ENCODE peak calls at places on chromosome 1, in four cellular contexts. One of them, this sample, is unnamed.

GRCh38 chr1:180382326-180383115 is 119.9 kb downstream of the ACBD6 start:
- DNase-seq in mesenchymal stem cell: no peak
- DNase-seq in K562: no peak
- DNase-seq in CD8-positive, alpha-beta memory T cell: no peak
- DNase-seq in this sample: no peak

GRCh38 chr1:221963742-221964141 is 221.9 kb upstream of the DUSP10 start:
- DNase-seq in K562: no peak
- DNase-seq in mesenchymal stem cell: no peak
- DNase-seq in CD8-positive, alpha-beta memory T cell: no peak
- DNase-seq in this sample: no peak

GRCh38 chr1:147167361-147167760 is 4.9 kb downstream of the PRKAB2 start:
- DNase-seq in K562: no peak
- DNase-seq in CD8-positive, alpha-beta memory T cell: no peak
- DNase-seq in mesenchymal stem cell: peak; percentile 98
- DNase-seq in this sample: no peak

GRCh38 chr1:51506537-51506936 is 12.5 kb downstream of the EPS15 start:
- DNase-seq in CD8-positive, alpha-beta memory T cell: no peak
- DNase-seq in K562: no peak
- DNase-seq in mesenchymal stem cell: peak; percentile 76
- DNase-seq in this sample: peak; percentile 57

GRCh38 chr1:112905420-112906154 is 50.4 kb downstream of the SLC16A1 start:
- DNase-seq in mesenchymal stem cell: no peak
- DNase-seq in K562: no peak
- DNase-seq in CD8-positive, alpha-beta memory T cell: no peak
- DNase-seq in this sample: no peak

GRCh38 chr1:205922806-205923205 is 20.4 kb downstream of the SLC26A9 start:
- DNase-seq in K562: no peak
- DNase-seq in CD8-positive, alpha-beta memory T cell: no peak
- DNase-seq in mesenchymal stem cell: no peak
- DNase-seq in this sample: no peak

GRCh38 chr1:33377013-33377412 is 53.9 kb downstream of the PHC2 start:
- DNase-seq in CD8-positive, alpha-beta memory T cell: no peak
- DNase-seq in mesenchymal stem cell: no peak
- DNase-seq in K562: no peak
- DNase-seq in this sample: no peak

GRCh38 chr1:100538935-100539835 is 1.2 kb downstream of the GPR88 start:
- DNase-seq in mesenchymal stem cell: no peak
- DNase-seq in CD8-positive, alpha-beta memory T cell: no peak
- DNase-seq in K562: no peak
- DNase-seq in this sample: peak; percentile 53

GRCh38 chr1:174872615-174873058 is 127.1 kb upstream of the CACYBP start:
- DNase-seq in mesenchymal stem cell: peak; percentile 32
- DNase-seq in K562: no peak
- DNase-seq in CD8-positive, alpha-beta memory T cell: no peak
- DNase-seq in this sample: no peak

GRCh38 chr1:99133759-99134158 is 129.1 kb upstream of the PLPPR5 start:
- DNase-seq in mesenchymal stem cell: no peak
- DNase-seq in CD8-positive, alpha-beta memory T cell: no peak
- DNase-seq in K562: no peak
- DNase-seq in this sample: no peak

GRCh38 chr1:177779325-177779965 is 190.4 kb downstream of the SEC16B start:
- DNase-seq in K562: no peak
- DNase-seq in mesenchymal stem cell: no peak
- DNase-seq in CD8-positive, alpha-beta memory T cell: no peak
- DNase-seq in this sample: no peak

GRCh38 chr1:181251001-181251712 is 162.7 kb downstream of the IER5 start:
- DNase-seq in K562: no peak
- DNase-seq in mesenchymal stem cell: no peak
- DNase-seq in CD8-positive, alpha-beta memory T cell: no peak
- DNase-seq in this sample: no peak

GRCh38 chr1:210407887-210408252 is 79.2 kb downstream of the HHAT start:
- DNase-seq in K562: no peak
- DNase-seq in mesenchymal stem cell: no peak
- DNase-seq in CD8-positive, alpha-beta memory T cell: no peak
- DNase-seq in this sample: no peak

GRCh38 chr1:14964698-14965055 is 188.9 kb upstream of the TMEM51 start:
- DNase-seq in K562: no peak
- DNase-seq in mesenchymal stem cell: no peak
- DNase-seq in CD8-positive, alpha-beta memory T cell: no peak
- DNase-seq in this sample: no peak

DNA sequence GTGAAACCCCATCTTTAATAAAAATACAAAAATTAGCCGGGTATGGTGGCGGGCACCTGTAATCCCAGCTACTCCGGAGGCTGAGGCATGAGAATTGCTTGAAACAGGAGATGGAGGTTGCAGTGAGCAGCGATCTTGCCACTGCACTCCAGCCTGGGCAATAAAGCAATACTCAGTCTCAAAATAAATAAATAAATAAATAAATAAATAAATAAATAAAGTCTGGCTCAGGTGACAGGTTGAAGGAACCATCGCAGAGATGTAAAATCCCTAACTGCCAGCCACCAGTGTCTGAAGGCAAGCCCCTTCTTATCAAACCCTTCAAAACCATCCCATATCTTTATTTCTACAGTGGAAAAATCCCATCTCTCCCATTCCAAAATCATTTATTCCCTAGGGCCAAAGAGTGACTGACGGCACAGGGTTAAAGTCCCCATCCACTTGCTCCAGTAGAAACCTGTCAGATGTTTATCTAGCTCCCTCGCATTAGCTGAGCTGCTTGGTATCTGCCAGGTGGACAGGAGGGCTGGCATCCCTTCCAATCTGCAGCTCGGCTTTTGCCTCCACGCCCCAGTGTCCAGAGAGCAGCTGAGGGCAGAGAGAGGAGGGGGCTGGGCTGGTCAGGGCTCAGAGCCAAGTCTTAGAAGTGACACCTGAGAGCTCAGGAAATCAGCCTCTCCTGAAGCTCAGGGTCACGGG is 5.0 kb downstream of the CSRP1 start:
- DNase-seq in K562: no peak
- DNase-seq in mesenchymal stem cell: no peak
- DNase-seq in CD8-positive, alpha-beta memory T cell: no peak
- DNase-seq in this sample: no peak
- H3K4me3 ChIP-seq in K562: no peak overlapping the region
- H3K4me3 ChIP-seq in mesenchymal stem cell: no peak overlapping the region
- H3K4me3 ChIP-seq in CD8-positive, alpha-beta memory T cell: no peak overlapping the region
- H3K4me3 ChIP-seq in this sample: no peak overlapping the region

DNA sequence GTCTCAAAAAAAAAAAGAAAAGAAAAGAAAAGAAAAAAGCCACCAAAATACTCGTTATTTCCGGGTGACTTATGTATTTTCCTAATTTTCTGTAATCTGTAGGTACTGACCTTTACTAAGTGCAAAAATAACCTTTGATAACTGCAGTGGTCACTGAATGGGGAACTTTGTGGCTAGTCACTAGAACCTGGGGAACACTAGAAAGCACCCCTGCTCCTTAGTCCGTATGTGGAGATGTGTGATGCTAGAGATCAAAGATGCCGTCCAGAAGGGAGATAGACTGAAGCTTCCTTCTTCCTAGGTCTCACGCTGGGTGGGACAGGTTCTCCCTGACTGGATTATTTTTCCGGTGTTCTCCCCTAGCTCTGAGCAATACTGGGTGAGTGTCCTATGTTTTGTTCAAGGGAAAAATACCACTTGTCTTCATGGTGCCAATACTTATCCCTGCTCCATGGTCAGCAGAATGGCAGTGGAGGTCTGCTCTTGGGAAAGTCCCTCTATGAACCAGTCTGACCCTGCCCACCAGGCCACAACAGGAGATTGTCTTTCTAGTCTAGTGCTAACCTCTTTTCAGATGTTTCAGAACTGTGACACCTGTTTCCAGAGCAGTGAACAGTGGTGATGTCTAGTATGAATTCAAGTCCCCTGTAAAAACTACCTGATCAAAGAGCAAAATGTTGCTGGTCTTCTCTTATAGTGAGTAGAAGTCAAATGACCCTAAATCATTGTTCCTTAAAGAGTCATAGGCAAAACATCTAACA is 39.9 kb downstream of the GTF2B start:
- DNase-seq in CD8-positive, alpha-beta memory T cell: no peak
- DNase-seq in mesenchymal stem cell: no peak
- DNase-seq in K562: no peak
- DNase-seq in this sample: no peak
- H3K36me3 ChIP-seq in CD8-positive, alpha-beta memory T cell: peaks cover 3% of the 10 kb centered on the region
- H3K36me3 ChIP-seq in mesenchymal stem cell: peaks cover 56% of the 10 kb centered on the region
- H3K36me3 ChIP-seq in K562: peaks cover 26% of the 10 kb centered on the region
- H3K36me3 ChIP-seq in this sample: peaks cover 5% of the 10 kb centered on the region

GRCh38 chr1:38989979-38990378 is 1.1 kb upstream of the AKIRIN1 start:
- DNase-seq in mesenchymal stem cell: no peak
- DNase-seq in K562: no peak
- DNase-seq in CD8-positive, alpha-beta memory T cell: no peak
- DNase-seq in this sample: no peak

GRCh38 chr1:38990746-38991637 is at the start of gene AKIRIN1:
- DNase-seq in CD8-positive, alpha-beta memory T cell: peak; percentile 94
- DNase-seq in K562: peak; percentile 99
- DNase-seq in mesenchymal stem cell: peak; percentile 96
- DNase-seq in this sample: peak; percentile 99

GRCh38 chr1:38992450-38993111 is 1.5 kb downstream of the AKIRIN1 start:
- DNase-seq in CD8-positive, alpha-beta memory T cell: no peak
- DNase-seq in K562: peak; percentile 7
- DNase-seq in mesenchymal stem cell: no peak
- DNase-seq in this sample: no peak

GRCh38 chr1:38991638-38992449 is 768 bp downstream of the AKIRIN1 start:
- DNase-seq in CD8-positive, alpha-beta memory T cell: no peak
- DNase-seq in K562: peak; percentile 75
- DNase-seq in mesenchymal stem cell: peak; percentile 62
- DNase-seq in this sample: peak; percentile 25

GRCh38 chr1:38990401-38990745 is 703 bp upstream of the AKIRIN1 start:
- DNase-seq in mesenchymal stem cell: peak; percentile 33
- DNase-seq in CD8-positive, alpha-beta memory T cell: no peak
- DNase-seq in K562: no peak
- DNase-seq in this sample: no peak
- H3K4me3 ChIP-seq in mesenchymal stem cell: peak overlapping the region; percentile 79
- H3K4me3 ChIP-seq in CD8-positive, alpha-beta memory T cell: peak overlapping the region; percentile 77
- H3K4me3 ChIP-seq in K562: peak overlapping the region; percentile 99
- H3K4me3 ChIP-seq in this sample: peak overlapping the region; percentile 69

GRCh38 chr1:230943048-230943593 is 35.5 kb downstream of the TTC13 start:
- DNase-seq in CD8-positive, alpha-beta memory T cell: no peak
- DNase-seq in K562: no peak
- DNase-seq in mesenchymal stem cell: no peak
- DNase-seq in this sample: no peak

GRCh38 chr1:230937370-230937769 is 41.3 kb downstream of the TTC13 start:
- DNase-seq in mesenchymal stem cell: no peak
- DNase-seq in K562: no peak
- DNase-seq in CD8-positive, alpha-beta memory T cell: no peak
- DNase-seq in this sample: no peak

GRCh38 chr1:230939806-230940489 is 38.7 kb downstream of the TTC13 start:
- DNase-seq in K562: no peak
- DNase-seq in mesenchymal stem cell: no peak
- DNase-seq in CD8-positive, alpha-beta memory T cell: no peak
- DNase-seq in this sample: no peak

GRCh38 chr1:230938924-230939368 is 39.7 kb downstream of the TTC13 start:
- DNase-seq in mesenchymal stem cell: no peak
- DNase-seq in CD8-positive, alpha-beta memory T cell: no peak
- DNase-seq in K562: no peak
- DNase-seq in this sample: no peak

DNA sequence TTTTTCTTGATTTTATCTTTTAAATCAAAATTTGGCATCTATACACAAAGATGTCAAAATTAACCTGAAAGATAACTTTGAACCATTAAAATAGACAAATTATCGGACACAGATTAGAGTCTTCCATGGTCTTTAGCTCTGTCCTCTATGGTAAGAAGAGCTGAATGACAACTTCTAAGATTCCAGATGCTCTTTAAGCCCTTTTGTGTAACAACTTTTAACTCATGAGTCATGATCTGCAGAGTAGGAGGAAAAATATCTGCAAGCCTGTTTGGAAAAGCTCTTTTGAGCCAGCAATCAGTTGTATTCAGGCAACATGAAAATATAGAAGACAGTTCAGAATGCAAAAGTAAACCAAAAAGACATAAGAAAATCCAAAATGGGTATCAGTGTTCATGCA is 37.8 kb downstream of the TTC13 start:
- DNase-seq in K562: no peak
- DNase-seq in mesenchymal stem cell: peak; percentile 35
- DNase-seq in CD8-positive, alpha-beta memory T cell: no peak
- DNase-seq in this sample: no peak
- H3K36me3 ChIP-seq in K562: no peaks in the 10 kb centered on the region
- H3K36me3 ChIP-seq in mesenchymal stem cell: peaks cover 12% of the 10 kb centered on the region
- H3K36me3 ChIP-seq in CD8-positive, alpha-beta memory T cell: peaks cover 7% of the 10 kb centered on the region
- H3K36me3 ChIP-seq in this sample: no peaks in the 10 kb centered on the region

GRCh38 chr1:90706437-90707362 is 10.4 kb downstream of the BARHL2 start:
- DNase-seq in CD8-positive, alpha-beta memory T cell: no peak
- DNase-seq in mesenchymal stem cell: no peak
- DNase-seq in K562: no peak
- DNase-seq in this sample: no peak

GRCh38 chr1:90704817-90705216 is 12.3 kb downstream of the BARHL2 start:
- DNase-seq in CD8-positive, alpha-beta memory T cell: no peak
- DNase-seq in mesenchymal stem cell: no peak
- DNase-seq in K562: no peak
- DNase-seq in this sample: no peak

GRCh38 chr1:90707363-90707710 is 9.8 kb downstream of the BARHL2 start:
- DNase-seq in CD8-positive, alpha-beta memory T cell: no peak
- DNase-seq in K562: no peak
- DNase-seq in mesenchymal stem cell: peak; percentile 24
- DNase-seq in this sample: no peak

GRCh38 chr1:90708236-90708786 is 8.8 kb downstream of the BARHL2 start:
- DNase-seq in K562: no peak
- DNase-seq in CD8-positive, alpha-beta memory T cell: no peak
- DNase-seq in mesenchymal stem cell: no peak
- DNase-seq in this sample: no peak

DNA sequence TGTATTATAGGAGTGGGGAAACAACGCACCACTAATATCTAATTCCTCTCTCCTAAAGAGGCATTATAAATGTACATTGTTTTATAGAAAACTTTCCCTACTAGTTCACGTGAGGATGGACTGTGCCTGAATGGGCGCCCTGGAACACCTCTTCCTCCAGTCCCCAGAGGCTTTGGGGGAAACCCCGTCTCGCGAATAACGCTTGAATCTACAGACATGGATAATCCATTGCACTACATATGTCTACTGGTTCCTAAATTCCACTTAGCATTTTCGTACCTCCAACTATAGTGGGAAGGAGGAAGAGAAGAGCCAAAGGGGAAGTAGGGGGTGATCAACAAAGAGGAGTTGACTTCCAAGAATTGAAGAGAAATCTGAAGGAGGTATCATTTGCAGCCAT is 11.2 kb downstream of the BARHL2 start:
- DNase-seq in mesenchymal stem cell: no peak
- DNase-seq in CD8-positive, alpha-beta memory T cell: no peak
- DNase-seq in K562: no peak
- DNase-seq in this sample: no peak
- H3K4me3 ChIP-seq in mesenchymal stem cell: no peak overlapping the region
- H3K4me3 ChIP-seq in CD8-positive, alpha-beta memory T cell: no peak overlapping the region
- H3K4me3 ChIP-seq in K562: no peak overlapping the region
- H3K4me3 ChIP-seq in this sample: no peak overlapping the region

DNA sequence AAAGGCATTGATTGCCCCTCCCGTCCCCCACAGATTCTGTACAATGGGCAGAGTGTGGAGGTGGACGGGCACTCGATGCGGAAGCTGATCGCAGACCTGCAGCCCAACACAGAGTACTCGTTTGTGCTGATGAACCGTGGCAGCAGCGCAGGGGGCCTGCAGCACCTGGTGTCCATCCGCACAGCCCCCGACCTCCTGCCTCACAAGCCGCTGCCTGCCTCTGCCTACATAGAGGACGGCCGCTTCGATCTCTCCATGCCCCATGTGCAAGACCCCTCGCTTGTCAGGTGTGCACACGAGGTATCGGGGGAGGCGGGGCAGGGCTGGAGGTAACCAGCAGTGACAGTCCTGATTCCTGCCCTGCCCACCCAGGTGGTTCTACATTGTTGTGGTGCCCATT is 44.8 kb upstream of the KDM4A start:
- DNase-seq in mesenchymal stem cell: no peak
- DNase-seq in CD8-positive, alpha-beta memory T cell: no peak
- DNase-seq in K562: no peak
- DNase-seq in this sample: no peak
- H3K36me3 ChIP-seq in mesenchymal stem cell: peaks cover 20% of the 10 kb centered on the region
- H3K36me3 ChIP-seq in CD8-positive, alpha-beta memory T cell: no peaks in the 10 kb centered on the region
- H3K36me3 ChIP-seq in K562: no peaks in the 10 kb centered on the region
- H3K36me3 ChIP-seq in this sample: no peaks in the 10 kb centered on the region

GRCh38 chr1:151512326-151512725 is 1.1 kb downstream of the CGN start:
- DNase-seq in CD8-positive, alpha-beta memory T cell: no peak
- DNase-seq in mesenchymal stem cell: no peak
- DNase-seq in K562: no peak
- DNase-seq in this sample: no peak
- H3K4me3 ChIP-seq in CD8-positive, alpha-beta memory T cell: peak overlapping the region; percentile 80
- H3K4me3 ChIP-seq in mesenchymal stem cell: no peak overlapping the region
- H3K4me3 ChIP-seq in K562: no peak overlapping the region
- H3K4me3 ChIP-seq in this sample: peak overlapping the region; percentile 70